ENCODE peak calls at places on chromosomes 5 and 9, in four cellular contexts. One of them, this sample, is unnamed.

GRCh38 chr9:31824860-31825259 is 559.6 kb upstream of the ACO1 start:
- DNase-seq in Peyer's patch: no peak
- DNase-seq in IMR-90: no peak
- DNase-seq in esophagus squamous epithelium: no peak
- DNase-seq in this sample: no peak

GRCh38 chr5:40619406-40619805 is 60.3 kb upstream of the PTGER4 start:
- DNase-seq in Peyer's patch: no peak
- DNase-seq in IMR-90: no peak
- DNase-seq in esophagus squamous epithelium: no peak
- DNase-seq in this sample: no peak

GRCh38 chr9:89821081-89821480 is 216.3 kb downstream of the GADD45G start:
- DNase-seq in Peyer's patch: no peak
- DNase-seq in IMR-90: no peak
- DNase-seq in esophagus squamous epithelium: no peak
- DNase-seq in this sample: no peak

GRCh38 chr5:72067682-72068470 is 39.4 kb upstream of the MAP1B start:
- DNase-seq in Peyer's patch: no peak
- DNase-seq in IMR-90: peak; percentile 85
- DNase-seq in esophagus squamous epithelium: no peak
- DNase-seq in this sample: peak; percentile 46

GRCh38 chr5:112186401-112186990 is 232.6 kb downstream of the EPB41L4A start:
- DNase-seq in Peyer's patch: no peak
- DNase-seq in IMR-90: peak; percentile 53
- DNase-seq in esophagus squamous epithelium: no peak
- DNase-seq in this sample: peak; percentile 39

GRCh38 chr9:19371942-19372341 is 8.1 kb downstream of the RPS6 start:
- DNase-seq in Peyer's patch: no peak
- DNase-seq in IMR-90: no peak
- DNase-seq in esophagus squamous epithelium: no peak
- DNase-seq in this sample: no peak

GRCh38 chr5:101716941-101717340 is 579.1 kb downstream of the SLCO4C1 start:
- DNase-seq in Peyer's patch: no peak
- DNase-seq in IMR-90: no peak
- DNase-seq in esophagus squamous epithelium: no peak
- DNase-seq in this sample: no peak

GRCh38 chr5:72366324-72366976 is 46.3 kb downstream of the PTCD2 start:
- DNase-seq in Peyer's patch: peak; percentile 80
- DNase-seq in IMR-90: peak; percentile 80
- DNase-seq in esophagus squamous epithelium: no peak
- DNase-seq in this sample: peak; percentile 67

GRCh38 chr5:25955337-25955736 is 1083.0 kb downstream of the CDH9 start:
- DNase-seq in Peyer's patch: no peak
- DNase-seq in IMR-90: no peak
- DNase-seq in esophagus squamous epithelium: no peak
- DNase-seq in this sample: no peak

GRCh38 chr9:530681-531080 is 310.8 kb upstream of the DMRT1 start:
- DNase-seq in Peyer's patch: no peak
- DNase-seq in IMR-90: peak; percentile 2
- DNase-seq in esophagus squamous epithelium: no peak
- DNase-seq in this sample: no peak

GRCh38 chr5:126477681-126478117 is 54.5 kb downstream of the GRAMD2B start:
- DNase-seq in Peyer's patch: no peak
- DNase-seq in IMR-90: no peak
- DNase-seq in esophagus squamous epithelium: no peak
- DNase-seq in this sample: no peak
- H3K36me3 ChIP-seq in Peyer's patch: no peaks in the 10 kb centered on the region
- H3K36me3 ChIP-seq in IMR-90: peaks cover 5% of the 10 kb centered on the region
- H3K36me3 ChIP-seq in esophagus squamous epithelium: no peaks in the 10 kb centered on the region
- H3K36me3 ChIP-seq in this sample: no peaks in the 10 kb centered on the region

GRCh38 chr9:117427357-117427913 is 12.6 kb upstream of the ASTN2 start:
- DNase-seq in Peyer's patch: no peak
- DNase-seq in IMR-90: no peak
- DNase-seq in esophagus squamous epithelium: no peak
- DNase-seq in this sample: no peak

GRCh38 chr9:117430813-117431212 is 16.0 kb upstream of the ASTN2 start:
- DNase-seq in Peyer's patch: no peak
- DNase-seq in IMR-90: no peak
- DNase-seq in esophagus squamous epithelium: no peak
- DNase-seq in this sample: no peak

GRCh38 chr9:117424291-117424690 is 9.4 kb upstream of the ASTN2 start:
- DNase-seq in Peyer's patch: no peak
- DNase-seq in IMR-90: no peak
- DNase-seq in esophagus squamous epithelium: no peak
- DNase-seq in this sample: no peak

DNA sequence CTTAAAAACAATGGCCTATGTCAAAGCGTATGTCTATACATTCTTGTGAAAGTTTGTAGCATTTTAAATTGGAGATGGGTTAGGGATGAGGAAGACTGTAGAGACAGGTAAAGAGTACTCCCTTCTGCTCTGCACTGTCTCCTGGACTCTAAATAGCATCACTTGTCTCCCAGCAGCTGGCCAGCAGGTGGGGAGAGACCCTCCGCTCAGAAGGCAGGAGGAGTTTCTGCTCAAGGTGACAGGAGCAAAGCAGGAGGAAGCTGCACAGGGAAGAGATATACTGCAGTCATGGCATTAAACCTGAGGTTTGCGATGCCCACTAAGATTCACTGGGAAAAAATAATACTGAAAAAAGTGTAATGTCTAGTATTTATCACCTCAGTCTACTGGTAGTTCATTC is 10.7 kb upstream of the ASTN2 start:
- DNase-seq in Peyer's patch: no peak
- DNase-seq in IMR-90: no peak
- DNase-seq in esophagus squamous epithelium: no peak
- DNase-seq in this sample: no peak
- H3K27me3 ChIP-seq in Peyer's patch: no peaks in the 10 kb centered on the region
- H3K27me3 ChIP-seq in IMR-90: no peaks in the 10 kb centered on the region
- H3K27me3 ChIP-seq in esophagus squamous epithelium: no peaks in the 10 kb centered on the region
- H3K27me3 ChIP-seq in this sample: no peaks in the 10 kb centered on the region

DNA sequence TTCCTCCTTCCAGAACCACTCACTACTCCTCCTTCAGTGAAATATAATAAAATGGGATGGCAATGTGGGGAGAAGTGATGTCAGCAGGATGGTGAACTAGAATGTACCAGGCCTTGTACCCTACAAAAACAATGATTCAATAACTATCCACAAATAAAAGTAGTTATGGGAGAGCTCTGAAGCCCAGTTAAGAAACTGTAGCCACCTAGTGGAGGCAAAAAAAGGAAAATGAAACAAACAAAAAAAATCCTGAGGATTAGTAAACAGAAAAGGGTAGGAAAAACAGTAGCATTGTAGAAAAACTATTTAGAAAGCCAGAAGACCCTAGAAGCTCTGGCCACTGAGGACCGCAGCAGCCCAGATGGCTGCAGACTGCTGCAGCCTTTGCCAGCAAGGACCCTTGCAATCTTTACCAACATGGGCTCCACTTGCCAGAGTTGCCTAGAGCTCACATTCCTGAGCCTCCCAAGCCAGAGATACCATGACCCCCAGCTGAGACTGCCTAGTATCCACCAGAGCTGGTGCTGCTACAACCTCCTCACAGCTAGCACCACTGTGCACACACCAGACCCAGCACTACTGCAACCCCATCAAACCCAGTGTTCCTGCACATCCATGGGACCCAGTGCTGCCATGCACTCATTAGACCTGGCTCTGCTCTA is 259.7 kb upstream of the MSX2 start:
- DNase-seq in Peyer's patch: no peak
- DNase-seq in IMR-90: no peak
- DNase-seq in esophagus squamous epithelium: no peak
- DNase-seq in this sample: no peak
- TF ChIP-seq CTCF in Peyer's patch: no peak
- TF ChIP-seq CTCF in IMR-90: no peak
- TF ChIP-seq CTCF in esophagus squamous epithelium: no peak
- TF ChIP-seq CTCF in this sample: peak; percentile 45

GRCh38 chr5:43540746-43541145 is 16.1 kb downstream of the PAIP1 start:
- DNase-seq in Peyer's patch: no peak
- DNase-seq in IMR-90: no peak
- DNase-seq in esophagus squamous epithelium: no peak
- DNase-seq in this sample: no peak
- H3K36me3 ChIP-seq in Peyer's patch: no peaks in the 10 kb centered on the region
- H3K36me3 ChIP-seq in IMR-90: peaks cover 32% of the 10 kb centered on the region
- H3K36me3 ChIP-seq in esophagus squamous epithelium: no peaks in the 10 kb centered on the region
- H3K36me3 ChIP-seq in this sample: peaks cover 75% of the 10 kb centered on the region